ENCODE peak calls at places on chromosomes 2 and 18, in five cellular contexts. F is K562, B is H1, W is GM12878, C is SK-N-SH. U is an unnamed sample.

GRCh38 chr2:33217431-33217830 is 259.0 kb upstream of the RASGRP3 start:
- DNase-seq in F (no peak), C (no peak), B (no peak), W (no peak), U (no peak)

GRCh38 chr2:2812117-2812516 is 481.0 kb upstream of the MYT1L start:
- DNase-seq in B (no peak), C (no peak), F (no peak), W (no peak), U (no peak)

GRCh38 chr2:40606862-40607261 is 155.0 kb upstream of the SLC8A1 start:
- DNase-seq in B (no peak), W (no peak), C (no peak), F (no peak), U (no peak)

GRCh38 chr2:26033270-26033768 is 565 bp upstream of the RAB10 start:
- DNase-seq in C (no peak), B (no peak), F (no peak), W (no peak), U (peak)

GRCh38 chr2:179612108-179612507 is 249.3 kb downstream of the ZNF385B start:
- DNase-seq in C (no peak), B (no peak), W (no peak), F (no peak), U (no peak)

GRCh38 chr2:228652366-228652765 is 470.9 kb upstream of the SPHKAP start:
- DNase-seq in B (no peak), C (no peak), F (no peak), W (no peak), U (no peak)

GRCh38 chr18:75104483-75104882 is 104.5 kb downstream of the PTGR3 start:
- DNase-seq in B (no peak), C (no peak), W (no peak), F (no peak), U (no peak)

GRCh38 chr2:113370478-113371091 is 66.9 kb upstream of the ZNG1B start:
- DNase-seq in W (peak), C (peak), B (peak), F (peak), U (peak)

GRCh38 chr18:28858248-28858647 is 681.3 kb upstream of the CDH2 start:
- DNase-seq in B (no peak), W (no peak), F (no peak), C (no peak), U (no peak)

GRCh38 chr2:39913648-39914456 is 134.8 kb upstream of the THUMPD2 start:
- DNase-seq in C (peak), F (peak), B (peak), W (peak), U (peak)

GRCh38 chr2:201320701-201321100 is 36.4 kb downstream of the FLACC1 start:
- DNase-seq in B (no peak), C (no peak), F (no peak), W (no peak), U (no peak)

GRCh38 chr18:9974279-9974915 is 60.6 kb downstream of the VAPA start:
- DNase-seq in C (no peak), B (no peak), W (no peak), F (no peak), U (no peak)

GRCh38 chr18:1075310-1075709 is 170.6 kb downstream of the ADCYAP1 start:
- DNase-seq in B (no peak), F (no peak), W (no peak), C (no peak), U (no peak)

GRCh38 chr18:24397131-24397693 is 412 bp downstream of the OSBPL1A start:
- DNase-seq in F (no peak), B (no peak), C (peak), W (no peak), U (no peak)

GRCh38 chr2:153872311-153873061 is 764 bp downstream of the GALNT13 start:
- DNase-seq in C (peak), B (no peak), W (no peak), F (no peak), U (no peak)

GRCh38 chr2:205763708-205764501 is 81.6 kb downstream of the NRP2 start:
- DNase-seq in F (peak), B (peak), C (peak), W (no peak), U (no peak)

GRCh38 chr2:43005975-43006833 is 213.8 kb upstream of the HAAO start:
- DNase-seq in C (peak), F (no peak), B (no peak), W (no peak), U (no peak)

GRCh38 chr2:42569883-42570282 is 1.5 kb downstream of the MTA3 start:
- DNase-seq in C (peak), B (no peak), W (no peak), F (no peak), U (no peak)

GRCh38 chr2:195520671-195521155 is 136.3 kb upstream of the SLC39A10 start:
- DNase-seq in F (peak), B (no peak), C (peak), W (no peak), U (no peak)

GRCh38 chr18:56085561-56085960 is 497.6 kb upstream of the TCF4 start:
- DNase-seq in C (no peak), W (no peak), B (no peak), F (no peak), U (no peak)

GRCh38 chr2:144099340-144099739 is 420.6 kb downstream of the ZEB2 start:
- DNase-seq in W (no peak), F (no peak), B (no peak), C (no peak), U (no peak)

GRCh38 chr2:212770240-212770639 is 231.6 kb upstream of the ERBB4 start:
- DNase-seq in B (no peak), W (no peak), C (no peak), F (no peak), U (no peak)

GRCh38 chr18:79962835-79963657 is 1.4 kb upstream of the HSBP1L1 start:
- DNase-seq in B (no peak), C (no peak), W (peak), F (no peak), U (no peak)

GRCh38 chr2:233966388-233966787 is 49.2 kb downstream of the TRPM8 start:
- DNase-seq in C (no peak), F (no peak), B (no peak), W (no peak), U (no peak)

GRCh38 chr2:130834091-130834922 is 2.4 kb upstream of the ARHGEF4 start:
- DNase-seq in C (no peak), B (no peak), F (no peak), W (no peak), U (peak)

GRCh38 chr2:39481611-39482010 is 44.5 kb upstream of the MAP4K3 start:
- DNase-seq in F (no peak), B (no peak), C (no peak), W (no peak), U (no peak)

GRCh38 chr18:12839526-12840196 is 44.4 kb downstream of the PTPN2 start:
- DNase-seq in C (no peak), W (peak), F (no peak), B (no peak), U (no peak)

GRCh38 chr2:111190816-111191540 is 70.3 kb downstream of the BCL2L11 start:
- DNase-seq in W (no peak), F (no peak), B (no peak), C (no peak), U (no peak)

GRCh38 chr2:119523959-119524694 is at the start of gene SCTR:
- DNase-seq in C (peak), B (no peak), W (no peak), F (no peak), U (no peak)

GRCh38 chr18:47254341-47254939 is 3.0 kb upstream of the SKOR2 start:
- DNase-seq in C (no peak), W (no peak), F (peak), B (no peak), U (peak)

GRCh38 chr2:132415256-132416079 is 1.1 kb upstream of the GPR39 start:
- DNase-seq in F (no peak), B (no peak), W (no peak), C (no peak), U (no peak)

GRCh38 chr18:43031169-43031568 is 84.3 kb downstream of the RIT2 start:
- DNase-seq in C (no peak), F (no peak), B (no peak), W (no peak), U (no peak)

GRCh38 chr2:228446732-228447131 is 265.2 kb upstream of the SPHKAP start:
- DNase-seq in F (no peak), C (no peak), W (no peak), B (no peak), U (no peak)

GRCh38 chr2:50125230-50125629 is 906.7 kb downstream of the NRXN1 start:
- DNase-seq in B (no peak), W (no peak), C (no peak), F (no peak), U (no peak)

GRCh38 chr2:126446106-126446695 is 209.8 kb upstream of the GYPC start:
- DNase-seq in W (no peak), C (no peak), B (no peak), F (no peak), U (no peak)

GRCh38 chr2:28407976-28408690 is 15.5 kb downstream of the FOSL2 start:
- DNase-seq in F (no peak), B (no peak), W (no peak), C (no peak), U (peak)

GRCh38 chr2:133721155-133721554 is 152.9 kb upstream of the NCKAP5 start:
- DNase-seq in F (no peak), W (no peak), B (no peak), C (no peak), U (no peak)

GRCh38 chr2:237932731-237933131 is 34.1 kb upstream of the UBE2F start:
- DNase-seq in C (no peak), B (no peak), F (no peak), W (no peak), U (no peak)

DNA sequence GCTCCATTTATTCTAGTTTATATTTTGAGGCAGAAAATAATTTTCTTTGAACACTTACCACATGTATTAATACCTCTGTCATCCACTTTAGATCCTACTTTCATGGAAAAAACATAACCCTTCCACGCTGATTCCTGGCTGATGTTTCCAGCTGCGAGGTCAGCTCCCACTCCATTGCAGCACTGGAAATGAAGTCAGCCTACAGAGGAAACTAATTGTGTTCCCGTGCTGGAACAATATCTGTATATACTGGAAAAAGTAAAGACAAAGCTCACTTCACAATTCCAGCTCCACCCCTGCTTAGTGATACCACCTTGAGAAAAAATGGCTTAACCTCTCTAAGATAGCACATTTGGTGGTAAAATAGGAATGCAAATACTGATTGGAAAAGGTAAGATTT is 89.8 kb downstream of the TRIB2 start:
- DNase-seq in C (no peak), F (no peak), W (no peak), B (no peak), U (no peak)
- H2AFZ ChIP-seq in C (no peak), F (no peak), W (no peak), B (no peak), U (no peak)

DNA sequence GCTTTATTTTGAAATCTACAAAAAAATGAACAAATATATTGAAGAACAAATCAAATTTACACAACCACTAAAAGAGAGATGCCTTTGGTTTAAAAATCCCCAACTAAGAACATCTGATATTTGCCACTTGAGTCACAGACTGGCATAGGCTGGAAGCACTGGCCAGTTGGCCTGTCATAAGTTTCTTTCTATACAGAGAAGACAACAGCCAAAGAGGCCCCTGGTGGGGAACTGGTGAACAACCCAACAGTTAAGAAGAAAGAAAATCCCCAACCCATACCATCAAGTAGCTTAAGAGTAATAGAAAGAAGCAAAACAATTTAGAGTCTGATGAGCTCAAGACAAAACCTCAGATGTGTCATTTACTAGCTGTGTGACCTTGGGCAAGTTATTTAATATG is 45.5 kb downstream of the OSR1 start:
- DNase-seq in W (no peak), B (no peak), F (no peak), C (peak), U (peak)
- TF ChIP-seq USF2 in W (no peak), B (no peak), F (no peak), C (no peak), U (no peak)

DNA sequence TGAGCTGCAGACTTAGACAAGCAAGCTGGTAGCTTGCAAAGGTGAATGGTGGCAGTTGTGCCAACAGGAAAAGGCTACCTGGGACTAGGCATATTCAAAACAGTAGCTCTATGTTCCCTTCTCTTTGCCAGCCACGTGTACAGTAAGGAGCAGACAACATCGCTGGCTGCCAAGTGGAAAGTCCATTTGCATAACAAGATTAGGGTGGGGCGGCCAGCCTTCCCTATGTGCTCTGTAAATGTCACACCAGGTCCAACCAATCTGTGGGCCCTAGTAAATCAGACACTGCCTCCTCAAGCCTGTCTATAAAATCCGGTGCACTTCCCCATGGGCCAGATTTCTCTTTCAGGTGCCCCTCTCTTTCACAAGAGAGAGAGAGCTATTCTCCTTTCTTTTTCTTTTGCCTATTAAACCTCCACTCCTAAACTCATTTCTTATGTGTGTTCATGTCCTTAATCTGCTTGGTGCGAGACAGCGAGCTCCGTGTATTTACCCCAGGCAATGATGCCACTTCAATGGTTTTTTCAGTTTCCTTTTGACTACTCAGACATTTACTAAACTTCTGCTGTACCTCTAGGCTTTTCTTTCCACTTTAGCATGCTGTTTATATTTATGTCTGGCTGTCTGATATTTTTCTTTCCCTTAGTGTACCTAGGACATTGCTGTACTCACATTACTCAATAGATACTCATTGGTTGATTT is 297.4 kb upstream of the GCFC2 start:
- DNase-seq in F (no peak), C (no peak), W (peak), B (no peak), U (no peak)
- TF ChIP-seq MAX in F (no peak), C (no peak), W (no peak), B (no peak), U (no peak)

DNA sequence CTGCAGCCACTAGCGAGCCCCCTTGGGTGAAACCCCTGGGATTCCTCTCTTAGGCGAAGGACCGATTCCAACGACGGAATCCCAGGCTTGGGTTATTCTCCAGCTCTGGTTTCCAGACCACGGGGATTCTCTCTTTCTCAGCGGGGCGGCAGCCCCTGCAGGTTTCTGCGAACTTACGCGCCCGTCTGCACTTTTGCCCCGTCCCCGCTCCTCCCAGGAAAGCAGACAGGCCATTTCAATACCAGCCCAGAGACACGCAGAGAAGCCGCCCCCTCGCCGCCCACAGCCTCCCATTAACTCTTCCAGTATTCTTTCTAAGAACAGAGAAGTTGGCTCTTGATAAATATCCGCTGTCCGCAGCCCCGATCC is 1.2 kb downstream of the CBLN2 start:
- DNase-seq in F (no peak), W (no peak), B (no peak), C (peak), U (no peak)
- H2AFZ ChIP-seq in F (no peak), W (no peak), B (no peak), C (no peak), U (no peak)

DNA sequence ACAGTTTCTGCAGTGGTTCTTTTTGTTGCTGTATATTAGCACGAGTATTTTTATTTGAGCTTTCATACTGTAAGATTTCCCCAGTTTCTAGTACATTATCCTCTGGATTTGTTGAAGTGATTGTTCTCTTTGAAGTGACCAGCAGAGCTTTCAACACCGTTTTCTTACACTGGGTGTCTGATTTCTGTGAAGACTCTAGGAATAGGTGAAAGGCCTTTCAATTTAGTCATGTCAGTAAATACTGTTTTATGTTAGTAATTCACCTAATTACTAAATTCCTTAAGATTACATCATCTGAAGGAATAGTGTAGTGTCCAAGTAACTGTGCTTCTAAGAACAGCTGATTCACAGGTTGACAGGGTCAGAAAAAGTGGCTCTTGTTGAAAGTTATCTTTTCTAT is 2.3 kb downstream of the PPM1B start:
- DNase-seq in W (no peak), B (no peak), C (no peak), F (no peak), U (peak)
- TF ChIP-seq USF2 in W (no peak), B (no peak), C (no peak), F (no peak), U (no peak)

DNA sequence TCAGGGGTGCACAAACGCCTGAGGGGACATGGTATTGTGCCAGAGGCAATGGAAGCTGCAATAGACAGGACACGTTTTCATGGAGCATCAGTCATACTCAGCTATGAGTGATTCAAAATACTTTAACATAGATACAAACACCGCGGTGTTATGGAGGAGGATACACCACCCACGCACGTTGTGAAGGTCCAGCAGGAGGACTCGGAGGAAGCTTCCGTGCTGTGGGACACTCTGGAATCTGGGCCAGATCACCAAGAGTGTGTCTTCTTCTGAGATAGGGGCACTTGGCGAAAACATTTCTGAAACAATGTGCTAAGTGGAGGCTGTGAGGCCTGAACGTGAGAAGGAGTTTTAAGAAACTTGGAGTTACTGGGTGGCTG is 112.5 kb upstream of the EPC2 start:
- DNase-seq in W (no peak), C (no peak), F (no peak), B (no peak), U (no peak)
- TF ChIP-seq MAX in W (no peak), C (no peak), F (no peak), B (no peak), U (no peak)

U was measured in HepG2.